ENCODE peak calls at places on chromosomes 3 and 15, in ten cellular contexts. One of them, this sample, is unnamed.

GRCh38 chr15:67927501-67928156 is 87.8 kb upstream of the RNU6-1 start:
- DNase-seq in breast epithelium: no peak
- DNase-seq in sigmoid colon: peak; percentile 88
- DNase-seq in cardiac muscle cell: peak; percentile 91
- DNase-seq in pancreas: no peak
- DNase-seq in CD4-positive, alpha-beta T cell: no peak
- DNase-seq in H9: no peak
- DNase-seq in fibroblast of the aortic adventitia: peak; percentile 98
- DNase-seq in stomach: peak; percentile 92
- DNase-seq in astrocyte of the spinal cord: peak; percentile 90
- DNase-seq in this sample: no peak

GRCh38 chr3:126448141-126448892 is 27.4 kb downstream of the ZXDC start:
- DNase-seq in fibroblast of the aortic adventitia: no peak
- DNase-seq in H9: no peak
- DNase-seq in breast epithelium: no peak
- DNase-seq in astrocyte of the spinal cord: no peak
- DNase-seq in cardiac muscle cell: no peak
- DNase-seq in sigmoid colon: peak; percentile 57
- DNase-seq in stomach: no peak
- DNase-seq in pancreas: no peak
- DNase-seq in CD4-positive, alpha-beta T cell: no peak
- DNase-seq in this sample: no peak

GRCh38 chr15:36239509-36239908 is 339.9 kb upstream of the CDIN1 start:
- DNase-seq in breast epithelium: no peak
- DNase-seq in fibroblast of the aortic adventitia: peak; percentile 39
- DNase-seq in sigmoid colon: no peak
- DNase-seq in astrocyte of the spinal cord: no peak
- DNase-seq in CD4-positive, alpha-beta T cell: no peak
- DNase-seq in stomach: no peak
- DNase-seq in pancreas: no peak
- DNase-seq in cardiac muscle cell: no peak
- DNase-seq in H9: no peak
- DNase-seq in this sample: no peak

GRCh38 chr3:33993631-33994030 is 195.2 kb downstream of the PDCD6IP start:
- DNase-seq in H9: no peak
- DNase-seq in sigmoid colon: no peak
- DNase-seq in CD4-positive, alpha-beta T cell: no peak
- DNase-seq in cardiac muscle cell: no peak
- DNase-seq in astrocyte of the spinal cord: no peak
- DNase-seq in stomach: no peak
- DNase-seq in fibroblast of the aortic adventitia: no peak
- DNase-seq in breast epithelium: no peak
- DNase-seq in pancreas: no peak
- DNase-seq in this sample: no peak

GRCh38 chr15:42992626-42993025 is 72.0 kb upstream of the TTBK2 start:
- DNase-seq in H9: no peak
- DNase-seq in fibroblast of the aortic adventitia: no peak
- DNase-seq in CD4-positive, alpha-beta T cell: no peak
- DNase-seq in sigmoid colon: no peak
- DNase-seq in stomach: no peak
- DNase-seq in cardiac muscle cell: no peak
- DNase-seq in pancreas: no peak
- DNase-seq in breast epithelium: no peak
- DNase-seq in astrocyte of the spinal cord: no peak
- DNase-seq in this sample: no peak

GRCh38 chr3:46289551-46289950 is 47.3 kb downstream of the CCR3 start:
- DNase-seq in astrocyte of the spinal cord: no peak
- DNase-seq in stomach: no peak
- DNase-seq in sigmoid colon: no peak
- DNase-seq in fibroblast of the aortic adventitia: no peak
- DNase-seq in cardiac muscle cell: no peak
- DNase-seq in CD4-positive, alpha-beta T cell: no peak
- DNase-seq in pancreas: no peak
- DNase-seq in breast epithelium: no peak
- DNase-seq in H9: no peak
- DNase-seq in this sample: no peak

GRCh38 chr3:181943285-181943684 is 231.6 kb downstream of the SOX2 start:
- DNase-seq in cardiac muscle cell: no peak
- DNase-seq in pancreas: no peak
- DNase-seq in astrocyte of the spinal cord: no peak
- DNase-seq in breast epithelium: no peak
- DNase-seq in H9: no peak
- DNase-seq in CD4-positive, alpha-beta T cell: no peak
- DNase-seq in sigmoid colon: no peak
- DNase-seq in fibroblast of the aortic adventitia: no peak
- DNase-seq in stomach: no peak
- DNase-seq in this sample: no peak

GRCh38 chr3:3170998-3171397 is 8.5 kb downstream of the CRBN start:
- DNase-seq in breast epithelium: no peak
- DNase-seq in stomach: no peak
- DNase-seq in sigmoid colon: no peak
- DNase-seq in pancreas: no peak
- DNase-seq in H9: no peak
- DNase-seq in fibroblast of the aortic adventitia: peak; percentile 46
- DNase-seq in astrocyte of the spinal cord: peak; percentile 43
- DNase-seq in CD4-positive, alpha-beta T cell: no peak
- DNase-seq in cardiac muscle cell: peak; percentile 12
- DNase-seq in this sample: no peak

GRCh38 chr3:188391597-188391996 is 237.6 kb downstream of the LPP start:
- DNase-seq in cardiac muscle cell: no peak
- DNase-seq in stomach: no peak
- DNase-seq in H9: no peak
- DNase-seq in CD4-positive, alpha-beta T cell: no peak
- DNase-seq in breast epithelium: no peak
- DNase-seq in fibroblast of the aortic adventitia: no peak
- DNase-seq in sigmoid colon: no peak
- DNase-seq in astrocyte of the spinal cord: no peak
- DNase-seq in pancreas: no peak
- DNase-seq in this sample: no peak

GRCh38 chr3:100536093-100536492 is 43.7 kb downstream of the TMEM45A start:
- DNase-seq in pancreas: no peak
- DNase-seq in stomach: no peak
- DNase-seq in sigmoid colon: no peak
- DNase-seq in H9: no peak
- DNase-seq in cardiac muscle cell: no peak
- DNase-seq in breast epithelium: no peak
- DNase-seq in astrocyte of the spinal cord: no peak
- DNase-seq in fibroblast of the aortic adventitia: no peak
- DNase-seq in CD4-positive, alpha-beta T cell: no peak
- DNase-seq in this sample: no peak

GRCh38 chr3:50388720-50389352 is 29.5 kb upstream of the TMEM115 start:
- DNase-seq in pancreas: no peak
- DNase-seq in astrocyte of the spinal cord: peak; percentile 26
- DNase-seq in stomach: no peak
- DNase-seq in sigmoid colon: no peak
- DNase-seq in fibroblast of the aortic adventitia: no peak
- DNase-seq in breast epithelium: no peak
- DNase-seq in CD4-positive, alpha-beta T cell: no peak
- DNase-seq in H9: no peak
- DNase-seq in cardiac muscle cell: no peak
- DNase-seq in this sample: no peak

GRCh38 chr3:190853464-190853863 is 9.0 kb downstream of the GMNC start:
- DNase-seq in fibroblast of the aortic adventitia: no peak
- DNase-seq in H9: no peak
- DNase-seq in pancreas: no peak
- DNase-seq in breast epithelium: no peak
- DNase-seq in CD4-positive, alpha-beta T cell: no peak
- DNase-seq in sigmoid colon: no peak
- DNase-seq in cardiac muscle cell: no peak
- DNase-seq in stomach: no peak
- DNase-seq in astrocyte of the spinal cord: no peak
- DNase-seq in this sample: no peak

GRCh38 chr3:120147072-120147871 is 53.0 kb upstream of the GSK3B start:
- DNase-seq in astrocyte of the spinal cord: no peak
- DNase-seq in CD4-positive, alpha-beta T cell: peak; percentile 53
- DNase-seq in pancreas: no peak
- DNase-seq in H9: peak; percentile 41
- DNase-seq in breast epithelium: no peak
- DNase-seq in sigmoid colon: no peak
- DNase-seq in fibroblast of the aortic adventitia: no peak
- DNase-seq in cardiac muscle cell: no peak
- DNase-seq in stomach: peak; percentile 70
- DNase-seq in this sample: no peak

GRCh38 chr3:22225161-22225560 is 474.2 kb upstream of the ZNF385D start:
- DNase-seq in astrocyte of the spinal cord: no peak
- DNase-seq in cardiac muscle cell: peak; percentile 6
- DNase-seq in stomach: no peak
- DNase-seq in breast epithelium: no peak
- DNase-seq in sigmoid colon: no peak
- DNase-seq in pancreas: no peak
- DNase-seq in CD4-positive, alpha-beta T cell: no peak
- DNase-seq in fibroblast of the aortic adventitia: no peak
- DNase-seq in H9: no peak
- DNase-seq in this sample: no peak

DNA sequence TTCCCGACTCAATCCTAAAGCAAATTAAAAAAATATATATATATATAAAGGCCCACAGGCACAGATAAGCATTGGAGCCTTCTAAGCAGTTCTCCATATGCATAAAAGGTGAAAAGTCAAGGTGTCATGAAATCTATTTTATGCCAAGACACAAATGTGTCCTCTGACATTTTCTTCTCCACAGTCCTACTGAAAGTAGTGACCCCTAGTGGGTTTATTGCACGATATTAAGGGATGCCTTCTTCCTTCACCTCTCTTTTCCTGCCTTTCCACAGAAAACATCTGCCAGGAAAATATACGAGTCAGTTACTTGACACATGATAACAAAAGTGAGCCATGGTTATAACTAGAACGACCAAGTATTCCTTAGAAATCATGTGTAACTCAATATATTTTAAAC is 303.2 kb downstream of the TIGIT start:
- DNase-seq in pancreas: no peak
- DNase-seq in fibroblast of the aortic adventitia: no peak
- DNase-seq in cardiac muscle cell: no peak
- DNase-seq in sigmoid colon: no peak
- DNase-seq in breast epithelium: no peak
- DNase-seq in stomach: no peak
- DNase-seq in H9: no peak
- DNase-seq in astrocyte of the spinal cord: no peak
- DNase-seq in CD4-positive, alpha-beta T cell: no peak
- DNase-seq in this sample: no peak
- TF ChIP-seq CTCF in pancreas: no peak
- TF ChIP-seq CTCF in fibroblast of the aortic adventitia: peak; percentile 6
- TF ChIP-seq CTCF in cardiac muscle cell: peak; percentile 27
- TF ChIP-seq CTCF in sigmoid colon: no peak
- TF ChIP-seq CTCF in breast epithelium: no peak
- TF ChIP-seq CTCF in stomach: no peak
- TF ChIP-seq CTCF in H9: peak; percentile 50
- TF ChIP-seq CTCF in astrocyte of the spinal cord: peak; percentile 16
- TF ChIP-seq CTCF in CD4-positive, alpha-beta T cell: no peak
- TF ChIP-seq CTCF in this sample: no peak

GRCh38 chr3:12838179-12838965 is 3.0 kb downstream of the RPL32 start:
- DNase-seq in pancreas: no peak
- DNase-seq in astrocyte of the spinal cord: no peak
- DNase-seq in cardiac muscle cell: no peak
- DNase-seq in sigmoid colon: no peak
- DNase-seq in stomach: no peak
- DNase-seq in breast epithelium: no peak
- DNase-seq in H9: no peak
- DNase-seq in fibroblast of the aortic adventitia: peak; percentile 58
- DNase-seq in CD4-positive, alpha-beta T cell: no peak
- DNase-seq in this sample: no peak

GRCh38 chr3:12840591-12841084 is 727 bp downstream of the RPL32 start:
- DNase-seq in pancreas: no peak
- DNase-seq in astrocyte of the spinal cord: no peak
- DNase-seq in fibroblast of the aortic adventitia: no peak
- DNase-seq in H9: no peak
- DNase-seq in stomach: no peak
- DNase-seq in breast epithelium: no peak
- DNase-seq in CD4-positive, alpha-beta T cell: no peak
- DNase-seq in cardiac muscle cell: no peak
- DNase-seq in sigmoid colon: no peak
- DNase-seq in this sample: no peak

GRCh38 chr3:12842469-12842868 is 1.1 kb upstream of the RPL32 start:
- DNase-seq in breast epithelium: no peak
- DNase-seq in stomach: no peak
- DNase-seq in astrocyte of the spinal cord: no peak
- DNase-seq in pancreas: no peak
- DNase-seq in CD4-positive, alpha-beta T cell: no peak
- DNase-seq in H9: no peak
- DNase-seq in sigmoid colon: no peak
- DNase-seq in cardiac muscle cell: no peak
- DNase-seq in fibroblast of the aortic adventitia: no peak
- DNase-seq in this sample: no peak

GRCh38 chr3:12841970-12842328 is 584 bp upstream of the RPL32 start:
- DNase-seq in H9: no peak
- DNase-seq in breast epithelium: no peak
- DNase-seq in astrocyte of the spinal cord: no peak
- DNase-seq in cardiac muscle cell: no peak
- DNase-seq in stomach: no peak
- DNase-seq in fibroblast of the aortic adventitia: no peak
- DNase-seq in sigmoid colon: no peak
- DNase-seq in CD4-positive, alpha-beta T cell: no peak
- DNase-seq in pancreas: no peak
- DNase-seq in this sample: no peak

GRCh38 chr3:12841085-12841969 is at the start of gene RPL32:
- DNase-seq in cardiac muscle cell: peak; percentile 96
- DNase-seq in fibroblast of the aortic adventitia: peak; percentile 99
- DNase-seq in breast epithelium: peak; percentile 86
- DNase-seq in H9: peak; percentile 83
- DNase-seq in astrocyte of the spinal cord: peak; percentile 99
- DNase-seq in pancreas: peak; percentile 81
- DNase-seq in CD4-positive, alpha-beta T cell: peak; percentile 85
- DNase-seq in sigmoid colon: peak; percentile 94
- DNase-seq in stomach: peak; percentile 88
- DNase-seq in this sample: peak; percentile 73
- TF ChIP-seq CTCF in cardiac muscle cell: peak; percentile 82
- TF ChIP-seq CTCF in fibroblast of the aortic adventitia: peak; percentile 80
- TF ChIP-seq CTCF in breast epithelium: peak; percentile 69
- TF ChIP-seq CTCF in H9: peak; percentile 89
- TF ChIP-seq CTCF in astrocyte of the spinal cord: peak; percentile 81
- TF ChIP-seq CTCF in pancreas: peak; percentile 79
- TF ChIP-seq CTCF in CD4-positive, alpha-beta T cell: peak; percentile 74
- TF ChIP-seq CTCF in sigmoid colon: peak; percentile 72
- TF ChIP-seq CTCF in stomach: peak; percentile 93
- TF ChIP-seq CTCF in this sample: peak; percentile 85

GRCh38 chr3:170848294-170848917 is 21.6 kb downstream of the RPL22L1 start:
- DNase-seq in astrocyte of the spinal cord: peak; percentile 49
- DNase-seq in breast epithelium: no peak
- DNase-seq in CD4-positive, alpha-beta T cell: no peak
- DNase-seq in fibroblast of the aortic adventitia: peak; percentile 62
- DNase-seq in pancreas: no peak
- DNase-seq in cardiac muscle cell: no peak
- DNase-seq in sigmoid colon: no peak
- DNase-seq in H9: no peak
- DNase-seq in stomach: no peak
- DNase-seq in this sample: no peak
- TF ChIP-seq CTCF in astrocyte of the spinal cord: peak; percentile 32
- TF ChIP-seq CTCF in breast epithelium: no peak
- TF ChIP-seq CTCF in CD4-positive, alpha-beta T cell: peak; percentile 20
- TF ChIP-seq CTCF in fibroblast of the aortic adventitia: peak; percentile 50
- TF ChIP-seq CTCF in pancreas: peak; percentile 19
- TF ChIP-seq CTCF in cardiac muscle cell: peak; percentile 52
- TF ChIP-seq CTCF in sigmoid colon: no peak
- TF ChIP-seq CTCF in H9: peak; percentile 49
- TF ChIP-seq CTCF in stomach: peak; percentile 27
- TF ChIP-seq CTCF in this sample: peak; percentile 28

DNA sequence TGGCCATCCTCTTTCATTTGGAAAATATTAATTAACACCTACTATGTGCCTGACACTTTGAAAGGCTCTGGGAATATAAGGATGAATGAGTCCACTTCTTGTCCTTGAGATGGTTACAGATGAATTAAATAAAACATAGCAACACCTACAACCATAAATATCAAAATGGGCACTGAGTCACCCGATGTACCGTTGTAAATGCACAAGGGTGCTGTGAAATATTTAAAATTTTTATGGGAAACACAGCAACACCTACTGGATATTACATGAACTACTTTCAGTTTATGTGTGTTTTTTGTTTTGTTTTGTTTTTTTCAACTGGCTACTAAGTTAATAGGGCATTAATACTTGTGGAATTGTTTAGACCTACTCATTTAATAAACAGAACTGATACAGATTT is 239.0 kb upstream of the NAALADL2 start:
- DNase-seq in astrocyte of the spinal cord: peak; percentile 15
- DNase-seq in breast epithelium: no peak
- DNase-seq in stomach: no peak
- DNase-seq in H9: no peak
- DNase-seq in pancreas: no peak
- DNase-seq in CD4-positive, alpha-beta T cell: no peak
- DNase-seq in sigmoid colon: no peak
- DNase-seq in cardiac muscle cell: no peak
- DNase-seq in fibroblast of the aortic adventitia: peak; percentile 27
- DNase-seq in this sample: no peak
- TF ChIP-seq CTCF in astrocyte of the spinal cord: peak; percentile 31
- TF ChIP-seq CTCF in breast epithelium: no peak
- TF ChIP-seq CTCF in stomach: no peak
- TF ChIP-seq CTCF in H9: peak; percentile 58
- TF ChIP-seq CTCF in pancreas: no peak
- TF ChIP-seq CTCF in CD4-positive, alpha-beta T cell: no peak
- TF ChIP-seq CTCF in sigmoid colon: peak; percentile 20
- TF ChIP-seq CTCF in cardiac muscle cell: peak; percentile 42
- TF ChIP-seq CTCF in fibroblast of the aortic adventitia: peak; percentile 42
- TF ChIP-seq CTCF in this sample: peak; percentile 64